ENCODE peak calls at places on chromosomes 4 and X, in eight cellular contexts. W is psoas muscle; X is left ventricle myocardium inferior; C is HCEC 1CT; H is fibroblast of pulmonary artery; G is stimulated activated naive CD8-positive, alpha-beta T cell treated with anti-CD3 and anti-CD28 coated beads, Interleukin-15, Interleukin-2, amounts not matched to agents 100 U/mL and 50 U/mL, for 24 hours; D is NCI-H2029 treated with DMSO at 0.1 percent for 48 hours; V is MCF 10A. I is an unnamed sample.

GRCh38 chr4:123412700-123413512 is 16.3 kb downstream of the SPRY1 start:
- DNase-seq in W (no peak), X (no peak), C (peak; percentile 40), H (no peak), G (no peak), D (no peak), V (no peak), I (no peak)

GRCh38 chrX:124555036-124555595 is 208.8 kb downstream of the SH2D1A start:
- DNase-seq in W (no peak), X (no peak), C (no peak), H (peak; percentile 35), G (no peak), D (no peak), V (peak; percentile 58), I (no peak)

GRCh38 chr4:164803702-164804101 is 49.8 kb downstream of the SMIM31 start:
- DNase-seq in W (no peak), X (no peak), C (no peak), H (no peak), G (no peak), D (no peak), V (no peak), I (no peak)

GRCh38 chr4:189002475-189002874 is 863.2 kb downstream of the TRIML1 start:
- DNase-seq in W (no peak), X (no peak), C (no peak), H (no peak), G (no peak), D (no peak), V (no peak), I (no peak)

GRCh38 chrX:26845051-26845450 is 618.1 kb downstream of the PPP4R3C start:
- DNase-seq in W (no peak), X (no peak), C (no peak), H (peak; percentile 25), G (no peak), D (no peak), V (peak; percentile 37), I (no peak)

GRCh38 chrX:10190367-10190766 is 33.6 kb downstream of the CLCN4 start:
- DNase-seq in W (no peak), X (no peak), C (peak; percentile 67), H (peak; percentile 85), G (no peak), D (no peak), V (peak; percentile 62), I (peak; percentile 33)

GRCh38 chr4:55107054-55107453 is 18.3 kb downstream of the KDR start:
- DNase-seq in W (no peak), X (no peak), C (no peak), H (no peak), G (no peak), D (no peak), V (no peak), I (no peak)

GRCh38 chr4:59655996-59656395 is 1544.1 kb upstream of the ADGRL3 start:
- DNase-seq in W (no peak), X (no peak), C (no peak), H (no peak), G (no peak), D (no peak), V (peak; percentile 28), I (no peak)